ENCODE peak calls at places on chromosomes 7 and 10, in six cellular contexts. U is H1, S is SK-N-SH, Z is GM12878, C is HepG2, A is K562. W is an unnamed sample.

GRCh38 chr7:117478796-117479479 is 887 bp upstream of the CFTR start:
- DNase-seq in A (no peak), C (no peak), Z (no peak), U (no peak), S (no peak), W (no peak)

GRCh38 chr10:15943461-15943860 is 83.2 kb upstream of the MINDY3 start:
- DNase-seq in S (no peak), C (no peak), Z (no peak), A (no peak), U (no peak), W (no peak)

GRCh38 chr7:37102518-37103137 is 346.0 kb downstream of the ELMO1 start:
- DNase-seq in A (no peak), Z (no peak), U (no peak), S (no peak), C (peak), W (no peak)

GRCh38 chr10:114479307-114479706 is 75.0 kb upstream of the AFAP1L2 start:
- DNase-seq in A (no peak), Z (no peak), S (peak), C (peak), U (no peak), W (no peak)

GRCh38 chr10:109474817-109475216 is 448.5 kb downstream of the XPNPEP1 start:
- DNase-seq in A (no peak), C (no peak), Z (no peak), S (no peak), U (no peak), W (no peak)

GRCh38 chr7:55641811-55642210 is 69.5 kb upstream of the VOPP1 start:
- DNase-seq in A (no peak), C (no peak), S (no peak), Z (peak), U (no peak), W (no peak)

GRCh38 chr10:120400601-120401000 is 56.4 kb upstream of the PLPP4 start:
- DNase-seq in U (no peak), C (no peak), S (no peak), A (no peak), Z (no peak), W (no peak)

GRCh38 chr10:3096149-3096548 is 28.8 kb downstream of the PFKP start:
- DNase-seq in Z (no peak), C (no peak), S (no peak), U (no peak), A (no peak), W (no peak)

GRCh38 chr10:95183451-95184230 is 10.4 kb upstream of the ACSM6 start:
- DNase-seq in Z (peak), A (peak), S (peak), C (no peak), U (peak), W (peak)

GRCh38 chr7:94115316-94115715 is 111.2 kb upstream of the BET1 start:
- DNase-seq in S (no peak), Z (no peak), A (no peak), C (no peak), U (no peak), W (no peak)

GRCh38 chr7:107208563-107208962 is 39.8 kb downstream of the HBP1 start:
- DNase-seq in C (no peak), U (no peak), A (peak), S (no peak), Z (no peak), W (no peak)

GRCh38 chr10:99172130-99172738 is 63.4 kb downstream of the HPSE2 start:
- DNase-seq in S (peak), A (peak), Z (no peak), U (peak), C (peak), W (peak)

GRCh38 chr7:158020706-158021095 is 566.9 kb downstream of the PTPRN2 start:
- DNase-seq in S (no peak), A (no peak), U (no peak), Z (no peak), C (no peak), W (no peak)

GRCh38 chr10:30724296-30724695 is 94.7 kb upstream of the LYZL2 start:
- DNase-seq in A (no peak), C (no peak), U (no peak), Z (no peak), S (no peak), W (no peak)

GRCh38 chr10:6520138-6520537 is 59.9 kb downstream of the PRKCQ start:
- DNase-seq in C (no peak), S (no peak), U (no peak), Z (no peak), A (no peak), W (no peak)

GRCh38 chr10:12214763-12215218 is 18.8 kb downstream of the CDC123 start:
- DNase-seq in U (no peak), S (peak), C (peak), Z (no peak), A (peak), W (no peak)

GRCh38 chr7:149002604-149003003 is 25.7 kb downstream of the PDIA4 start:
- DNase-seq in U (no peak), S (no peak), A (no peak), C (no peak), Z (no peak), W (no peak)

GRCh38 chr10:132624847-132625839 is 87.6 kb downstream of the INPP5A start:
- DNase-seq in U (no peak), S (no peak), A (no peak), C (no peak), Z (no peak), W (no peak)

GRCh38 chr7:151491859-151492258 is 27.8 kb downstream of the RHEB start:
- DNase-seq in S (no peak), C (peak), A (no peak), Z (no peak), U (no peak), W (peak)

GRCh38 chr7:21548491-21548890 is 5.7 kb downstream of the DNAH11 start:
- DNase-seq in Z (no peak), U (no peak), C (no peak), A (no peak), S (no peak), W (no peak)

GRCh38 chr10:31754803-31755624 is 173.6 kb downstream of the ARHGAP12 start:
- DNase-seq in C (peak), S (no peak), Z (no peak), A (no peak), U (peak), W (no peak)

GRCh38 chr10:124322191-124322980 is 96.3 kb downstream of the OAT start:
- DNase-seq in A (no peak), C (no peak), Z (no peak), S (no peak), U (no peak), W (no peak)

GRCh38 chr7:48041665-48041995 is 6.3 kb downstream of the C7orf57 start:
- DNase-seq in U (no peak), S (no peak), Z (no peak), C (no peak), A (no peak), W (no peak)

GRCh38 chr7:48038815-48039496 is 3.6 kb downstream of the C7orf57 start:
- DNase-seq in S (no peak), A (no peak), U (no peak), Z (no peak), C (no peak), W (no peak)

GRCh38 chr7:48042216-48042615 is 6.9 kb downstream of the C7orf57 start:
- DNase-seq in Z (no peak), C (no peak), A (no peak), S (no peak), U (no peak), W (no peak)

GRCh38 chr7:48045205-48045765 is 9.9 kb downstream of the C7orf57 start:
- DNase-seq in Z (no peak), A (no peak), U (no peak), C (no peak), S (no peak), W (no peak)

GRCh38 chr7:48040944-48041664 is 5.8 kb downstream of the C7orf57 start:
- DNase-seq in U (no peak), S (no peak), A (no peak), C (no peak), Z (no peak), W (no peak)
- TF ChIP-seq GABPA in U (no peak), S (no peak), A (no peak), C (no peak), Z (no peak), W (no peak)

GRCh38 chr10:59129867-59130266 is 46.6 kb upstream of the PHYHIPL start:
- DNase-seq in U (no peak), A (no peak), Z (no peak), S (no peak), C (no peak), W (no peak)

GRCh38 chr10:59126277-59126676 is 50.2 kb upstream of the PHYHIPL start:
- DNase-seq in A (no peak), S (no peak), C (no peak), U (no peak), Z (no peak), W (no peak)

GRCh38 chr10:59124187-59124586 is 52.3 kb upstream of the PHYHIPL start:
- DNase-seq in A (no peak), S (no peak), Z (no peak), U (no peak), C (no peak), W (no peak)

GRCh38 chr10:59127991-59128390 is 48.5 kb upstream of the PHYHIPL start:
- DNase-seq in S (no peak), U (no peak), A (no peak), C (no peak), Z (no peak), W (no peak)

DNA sequence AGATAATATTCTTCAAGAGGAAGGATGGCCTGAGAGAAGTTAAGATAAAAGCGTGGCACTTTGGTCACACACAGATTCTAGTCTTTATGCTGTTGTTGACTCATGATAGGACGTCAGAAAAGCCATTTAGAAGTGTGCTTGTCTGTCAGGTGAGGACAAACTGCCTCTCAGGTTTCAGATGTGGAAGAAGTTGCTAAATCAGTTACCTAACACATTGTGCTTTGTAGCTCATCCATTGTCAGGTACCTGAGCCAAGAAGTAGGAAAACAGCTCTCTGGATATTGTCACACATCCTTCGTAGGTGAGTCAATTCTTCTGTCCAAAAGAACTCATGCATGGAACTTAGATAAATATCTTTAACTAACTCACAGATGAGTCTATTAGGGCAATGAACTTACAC is 49.5 kb upstream of the PHYHIPL start:
- DNase-seq in A (no peak), C (peak), S (no peak), U (no peak), Z (no peak), W (no peak)
- TF ChIP-seq GABPA in A (no peak), C (no peak), S (no peak), U (no peak), Z (no peak), W (no peak)

GRCh38 chr10:22356324-22356873 is 11.1 kb downstream of the SPAG6 start:
- DNase-seq in A (no peak), Z (no peak), U (no peak), C (no peak), S (no peak), W (no peak)
- TF ChIP-seq GABPA in A (no peak), Z (no peak), U (no peak), C (no peak), S (no peak), W (no peak)

DNA sequence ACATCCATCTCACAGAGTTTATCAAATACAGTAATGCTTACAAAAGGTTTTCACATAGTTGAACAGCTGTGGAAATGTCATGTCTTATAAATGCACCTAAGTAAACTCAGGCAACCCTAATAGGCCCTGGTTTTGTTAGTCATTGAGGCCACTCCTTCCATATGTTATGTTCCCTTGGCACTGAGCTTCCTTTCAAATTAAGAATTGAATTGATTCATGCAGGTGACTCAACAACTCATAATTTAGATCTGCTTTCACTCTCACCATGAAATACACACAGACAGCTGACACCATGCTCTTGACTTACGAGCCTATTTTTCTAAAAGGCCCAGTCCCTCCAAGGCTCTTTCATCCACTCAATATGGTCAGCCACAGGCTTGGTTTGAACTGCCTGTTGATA is 476.9 kb downstream of the KCNMA1 start:
- DNase-seq in S (no peak), A (no peak), U (no peak), Z (no peak), C (no peak), W (no peak)
- TF ChIP-seq GABPA in S (no peak), A (no peak), U (no peak), Z (no peak), C (no peak), W (no peak)

DNA sequence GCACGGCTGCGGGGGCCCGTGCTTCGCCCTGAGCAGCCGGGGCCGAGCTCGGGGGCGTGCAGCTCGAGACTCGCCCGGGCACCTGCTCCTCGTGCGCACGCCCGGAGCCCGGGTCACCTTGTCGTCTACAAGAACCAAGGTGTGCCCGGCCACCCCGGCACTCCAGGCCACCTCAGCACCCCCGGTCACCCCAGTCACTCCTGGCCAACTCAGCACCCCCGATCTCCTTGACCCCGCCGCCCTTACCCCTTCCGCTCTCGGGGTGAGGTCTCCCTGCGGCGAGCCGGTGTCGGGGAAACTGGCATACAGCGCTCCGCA is 268 bp upstream of the IGFBP3 start:
- DNase-seq in A (no peak), C (no peak), S (no peak), U (no peak), Z (no peak), W (no peak)
- TF ChIP-seq GABPA in A (no peak), C (no peak), S (no peak), U (no peak), Z (no peak), W (no peak)

GRCh38 chr10:117539271-117539876 is 3.2 kb upstream of the EMX2 start:
- DNase-seq in C (no peak), U (no peak), S (no peak), Z (no peak), A (no peak), W (no peak)

GRCh38 chr10:117540640-117541404 is 1.7 kb upstream of the EMX2 start:
- DNase-seq in U (no peak), Z (no peak), A (no peak), C (no peak), S (no peak), W (no peak)

GRCh38 chr10:117541405-117541908 is 1.1 kb upstream of the EMX2 start:
- DNase-seq in A (no peak), U (no peak), C (no peak), S (no peak), Z (no peak), W (no peak)

GRCh38 chr10:117541909-117542705 is 439 bp upstream of the EMX2 start:
- DNase-seq in Z (no peak), S (peak), U (no peak), C (no peak), A (peak), W (no peak)

DNA sequence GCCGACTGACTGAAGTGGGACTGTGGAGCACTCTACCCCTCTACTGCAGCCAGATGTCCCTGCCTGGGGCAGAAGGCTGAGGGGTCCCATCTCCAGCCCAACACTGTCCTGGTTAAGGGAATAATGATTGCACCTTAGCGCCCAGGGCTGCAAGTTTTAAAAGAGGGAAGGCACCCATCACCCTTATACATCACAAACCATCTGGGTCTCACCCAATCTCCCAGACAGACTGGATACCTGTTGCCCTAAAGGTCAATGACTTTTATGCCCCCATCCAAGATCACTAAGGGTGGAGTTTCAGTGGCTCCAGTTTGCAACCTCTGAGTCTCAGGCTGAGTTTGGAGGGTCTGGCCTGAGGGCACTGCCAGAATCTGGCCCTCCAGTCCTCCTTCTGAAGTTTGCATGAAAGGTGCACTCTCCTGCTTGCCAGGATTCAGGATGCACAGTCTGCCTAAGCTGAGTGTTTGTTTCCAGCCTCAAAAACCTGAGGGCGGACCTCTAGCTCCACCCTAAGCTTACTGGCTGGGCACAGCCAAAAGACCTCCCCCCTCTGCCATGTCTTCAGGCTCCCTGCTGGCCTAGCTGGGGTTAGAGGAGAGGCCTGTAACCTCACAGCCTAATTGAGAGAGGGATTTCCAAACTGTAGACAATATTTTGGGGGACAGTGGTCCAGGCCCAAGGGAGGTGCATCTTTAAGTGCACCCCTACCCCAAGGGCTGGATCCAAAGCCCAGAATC is 2.5 kb upstream of the EMX2 start:
- DNase-seq in U (no peak), S (no peak), A (no peak), C (no peak), Z (no peak), W (no peak)
- TF ChIP-seq GABPA in U (no peak), S (no peak), A (no peak), C (no peak), Z (no peak), W (no peak)

GRCh38 chr7:17991866-17992648 is 35.6 kb downstream of the PRPS1L1 start:
- DNase-seq in U (no peak), Z (no peak), A (no peak), C (no peak), S (no peak), W (no peak)
- TF ChIP-seq GABPA in U (no peak), Z (no peak), A (no peak), C (no peak), S (no peak), W (no peak)

GRCh38 chr10:75295901-75296441 is 60.2 kb upstream of the COMTD1 start:
- DNase-seq in Z (no peak), U (no peak), A (no peak), C (no peak), S (no peak), W (no peak)

GRCh38 chr10:75293456-75293840 is 57.7 kb upstream of the COMTD1 start:
- DNase-seq in C (no peak), A (no peak), Z (no peak), U (no peak), S (no peak), W (no peak)

GRCh38 chr10:75294031-75294437 is 58.3 kb upstream of the COMTD1 start:
- DNase-seq in S (peak), C (no peak), Z (no peak), A (no peak), U (no peak), W (no peak)

GRCh38 chr10:75294866-75295692 is 59.3 kb upstream of the COMTD1 start:
- DNase-seq in U (no peak), Z (no peak), S (peak), A (peak), C (peak), W (peak)

DNA sequence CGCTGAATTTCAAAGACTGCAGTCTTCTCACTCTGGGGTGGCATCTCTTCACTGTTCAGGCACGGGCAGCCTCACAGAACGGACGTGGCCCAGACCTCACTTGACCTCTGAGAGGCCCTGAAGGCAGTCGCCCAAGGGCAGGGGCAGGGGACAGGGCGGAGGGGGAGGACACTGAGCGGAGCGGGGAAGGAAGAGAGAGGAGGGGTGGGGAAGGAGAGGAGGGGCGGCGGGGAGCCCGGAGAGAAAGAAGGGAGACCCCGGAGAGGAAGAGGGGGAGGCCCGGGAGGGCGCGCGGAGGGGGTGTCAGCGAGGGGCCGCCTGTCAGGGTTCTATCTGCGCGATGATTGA is 58.7 kb upstream of the COMTD1 start:
- DNase-seq in C (no peak), U (no peak), Z (no peak), S (peak), A (peak), W (no peak)
- TF ChIP-seq GABPA in C (no peak), U (no peak), Z (no peak), S (no peak), A (no peak), W (no peak)

DNA sequence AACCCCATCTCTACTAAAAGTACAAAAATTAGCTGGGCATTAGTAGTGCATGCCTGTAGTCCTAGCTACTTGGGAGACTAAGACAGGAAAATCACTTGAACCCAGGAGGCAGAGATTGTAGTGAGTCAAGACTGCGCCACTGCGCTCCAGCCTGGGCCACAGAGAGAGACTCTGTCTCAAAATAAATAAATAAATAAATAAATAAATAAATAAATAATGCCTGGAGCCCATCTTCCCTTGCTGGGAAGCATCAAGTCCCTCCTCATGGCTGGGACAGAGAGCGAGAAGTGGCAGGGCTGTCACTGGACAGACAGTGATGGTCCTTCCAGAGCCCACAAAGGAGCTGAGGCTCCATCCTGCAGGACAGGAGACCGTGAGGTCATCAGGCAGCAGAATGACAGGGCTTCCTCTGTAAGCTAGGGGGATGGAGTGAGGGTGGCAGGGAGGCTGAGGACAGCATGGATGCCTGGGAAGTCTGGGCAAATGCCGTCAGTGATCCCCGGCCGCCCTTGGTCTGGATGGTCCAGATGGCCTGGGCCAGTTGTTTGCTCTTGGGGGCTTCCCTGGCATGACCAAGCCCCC is 36.4 kb upstream of the ELN start:
- DNase-seq in A (no peak), C (no peak), S (no peak), U (no peak), Z (no peak), W (no peak)
- TF ChIP-seq GABPA in A (no peak), C (no peak), S (no peak), U (no peak), Z (no peak), W (no peak)

W was measured in HL-60.